ENCODE peak calls at places on chromosomes 6 and 20, in ten cellular contexts. O is CD4-positive, alpha-beta T cell; K is breast epithelium; B is fibroblast of lung; W is psoas muscle; D is PC-3; N is A549; A is OCI-LY7; H is transverse colon; U is body of pancreas. S is an unnamed sample.

GRCh38 chr20:49794336-49795124 is 18.1 kb upstream of the SLC9A8 start:
- DNase-seq in O (no peak), K (no peak), B (no peak), W (no peak), D (no peak), N (no peak), A (no peak), H (peak; percentile 46), U (no peak), S (peak; percentile 46)

GRCh38 chr6:24251339-24251738 is 106.5 kb downstream of the DCDC2 start:
- DNase-seq in O (no peak), K (no peak), B (no peak), W (no peak), D (no peak), N (no peak), A (no peak), H (no peak), U (no peak), S (no peak)

GRCh38 chr6:20565291-20565690 is 31.0 kb downstream of the CDKAL1 start:
- DNase-seq in O (no peak), K (no peak), B (no peak), W (no peak), D (no peak), N (no peak), A (peak; percentile 4), H (no peak), U (no peak), S (no peak)

GRCh38 chr20:61448396-61448795 is 196.3 kb downstream of the CDH4 start:
- DNase-seq in O (no peak), K (no peak), B (no peak), W (no peak), D (no peak), N (no peak), A (no peak), H (no peak), U (no peak), S (no peak)

GRCh38 chr6:56551409-56552120 is 91.1 kb downstream of the DST start:
- DNase-seq in O (no peak), K (no peak), B (no peak), W (no peak), D (no peak), N (no peak), A (no peak), H (no peak), U (no peak), S (no peak)

GRCh38 chr6:144019929-144020328 is 11.9 kb upstream of the PLAGL1 start:
- DNase-seq in O (no peak), K (no peak), B (no peak), W (no peak), D (no peak), N (no peak), A (no peak), H (no peak), U (no peak), S (no peak)

GRCh38 chr6:13848553-13849150 is 34.3 kb upstream of the MCUR1 start:
- DNase-seq in O (no peak), K (no peak), B (peak; percentile 12), W (no peak), D (peak; percentile 8), N (no peak), A (no peak), H (no peak), U (peak; percentile 14), S (no peak)

GRCh38 chr6:12580296-12580695 is 136.3 kb upstream of the PHACTR1 start:
- DNase-seq in O (no peak), K (no peak), B (no peak), W (no peak), D (no peak), N (no peak), A (no peak), H (no peak), U (no peak), S (no peak)

GRCh38 chr6:83429857-83430605 is 820 bp downstream of the ME1 start:
- DNase-seq in O (no peak), K (no peak), B (peak; percentile 46), W (peak; percentile 30), D (peak; percentile 59), N (no peak), A (no peak), H (peak; percentile 15), U (peak; percentile 44), S (peak; percentile 35)

GRCh38 chr6:16773376-16773775 is 12.1 kb upstream of the ATXN1 start:
- DNase-seq in O (no peak), K (no peak), B (no peak), W (no peak), D (no peak), N (no peak), A (no peak), H (no peak), U (no peak), S (no peak)

GRCh38 chr6:166253277-166254229 is 54.6 kb downstream of the PRR18 start:
- DNase-seq in O (no peak), K (no peak), B (no peak), W (peak; percentile 34), D (no peak), N (no peak), A (no peak), H (peak; percentile 39), U (peak; percentile 44), S (peak; percentile 8)

GRCh38 chr6:149200282-149200936 is 117.1 kb upstream of the TAB2 start:
- DNase-seq in O (no peak), K (no peak), B (no peak), W (no peak), D (no peak), N (no peak), A (no peak), H (no peak), U (no peak), S (no peak)

GRCh38 chr6:149202967-149203366 is 114.5 kb upstream of the TAB2 start:
- DNase-seq in O (no peak), K (no peak), B (no peak), W (no peak), D (no peak), N (no peak), A (no peak), H (no peak), U (no peak), S (no peak)

GRCh38 chr6:149203509-149203908 is 114.0 kb upstream of the TAB2 start:
- DNase-seq in O (no peak), K (no peak), B (no peak), W (no peak), D (no peak), N (no peak), A (no peak), H (no peak), U (no peak), S (no peak)

GRCh38 chr6:149201068-149201655 is 116.3 kb upstream of the TAB2 start:
- DNase-seq in O (no peak), K (no peak), B (no peak), W (no peak), D (no peak), N (no peak), A (no peak), H (no peak), U (no peak), S (no peak)

DNA sequence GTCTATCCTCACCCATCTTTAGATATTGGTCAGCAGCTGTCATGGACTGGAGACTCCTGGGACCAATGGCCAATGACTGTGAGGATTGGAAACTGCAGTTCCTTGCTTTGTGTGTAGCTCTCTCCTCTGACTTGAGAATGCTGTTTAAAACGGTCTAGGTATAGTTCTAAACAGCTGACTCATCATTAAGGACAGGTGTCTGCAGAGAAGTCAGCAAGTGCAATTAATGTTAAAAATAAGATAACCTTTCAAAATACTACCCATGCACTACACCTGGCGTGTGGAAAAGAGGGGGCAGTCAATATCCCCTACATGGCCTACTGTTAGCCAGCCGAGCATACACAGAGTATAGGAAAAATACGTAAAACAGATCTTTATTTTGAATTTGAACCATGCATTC is 115.4 kb upstream of the TAB2 start:
- DNase-seq in O (no peak), K (no peak), B (no peak), W (no peak), D (no peak), N (no peak), A (no peak), H (no peak), U (no peak), S (no peak)
- TF ChIP-seq CTCF in O (no peak), K (no peak), B (no peak), W (no peak), D (no peak), N (no peak), A (no peak), H (no peak), U (no peak), S (no peak)

GRCh38 chr6:3855866-3856265 is 6.7 kb downstream of the FAM50B start:
- DNase-seq in O (no peak), K (no peak), B (no peak), W (no peak), D (no peak), N (no peak), A (no peak), H (no peak), U (no peak), S (no peak)
- H3K27ac ChIP-seq in O (no peak overlapping the region), K (no peak overlapping the region), B (no peak overlapping the region), W (no peak overlapping the region), D (no peak overlapping the region), N (no peak overlapping the region), A (no peak overlapping the region), H (no peak overlapping the region), U (no peak overlapping the region), S (no peak overlapping the region)

GRCh38 chr20:54212226-54212625 is 4.3 kb downstream of the PFDN4 start:
- DNase-seq in O (no peak), K (no peak), B (peak; percentile 65), W (no peak), D (no peak), N (no peak), A (no peak), H (no peak), U (no peak), S (no peak)

GRCh38 chr20:54207053-54207742 is 689 bp upstream of the PFDN4 start:
- DNase-seq in O (no peak), K (no peak), B (no peak), W (no peak), D (no peak), N (no peak), A (no peak), H (no peak), U (no peak), S (no peak)

GRCh38 chr20:54208492-54209044 is 681 bp downstream of the PFDN4 start:
- DNase-seq in O (no peak), K (no peak), B (peak; percentile 63), W (no peak), D (peak; percentile 59), N (peak; percentile 9), A (peak; percentile 43), H (no peak), U (no peak), S (peak; percentile 55)

GRCh38 chr20:54207743-54208491 is at the start of gene PFDN4:
- DNase-seq in O (peak; percentile 73), K (peak; percentile 78), B (peak; percentile 88), W (peak; percentile 82), D (peak; percentile 89), N (peak; percentile 93), A (peak; percentile 89), H (peak; percentile 88), U (peak; percentile 85), S (peak; percentile 98)

GRCh38 chr20:54209216-54209813 is 1.4 kb downstream of the PFDN4 start:
- DNase-seq in O (no peak), K (no peak), B (no peak), W (no peak), D (no peak), N (no peak), A (no peak), H (no peak), U (no peak), S (no peak)
- TF ChIP-seq CTCF in O (no peak), K (no peak), B (no peak), W (no peak), D (peak; percentile 31), N (peak; percentile 20), A (no peak), H (no peak), U (no peak), S (no peak)

GRCh38 chr6:163335056-163335455 is 79.5 kb upstream of the QKI start:
- DNase-seq in O (no peak), K (no peak), B (no peak), W (no peak), D (no peak), N (no peak), A (no peak), H (no peak), U (no peak), S (no peak)
- H3K27ac ChIP-seq in O (no peak overlapping the region), K (peak overlapping the region; percentile 71), B (no peak overlapping the region), W (peak overlapping the region; percentile 94), D (no peak overlapping the region), N (no peak overlapping the region), A (no peak overlapping the region), H (peak overlapping the region; percentile 31), U (no peak overlapping the region), S (no peak overlapping the region)

S was measured in RWPE1.